ENCODE peak calls at places on chromosome 21, in four cellular contexts. One of them, this sample, is unnamed.
A peak's percentile ranks its signal among the peaks of the same experiment; 100 is the strongest.

GRCh38 chr21:20451051-20451450 is 547.2 kb upstream of the NCAM2 start:
- DNase-seq in psoas muscle: no peak
- DNase-seq in stomach: no peak
- DNase-seq in GM13976: no peak
- DNase-seq in this sample: no peak

GRCh38 chr21:24188511-24188910 is 1418.8 kb downstream of the MRPL39 start:
- DNase-seq in psoas muscle: no peak
- DNase-seq in stomach: no peak
- DNase-seq in GM13976: no peak
- DNase-seq in this sample: no peak

GRCh38 chr21:25400427-25400826 is 206.9 kb downstream of the MRPL39 start:
- DNase-seq in psoas muscle: no peak
- DNase-seq in stomach: no peak
- DNase-seq in GM13976: no peak
- DNase-seq in this sample: no peak

GRCh38 chr21:39613029-39613934 is 542 bp downstream of the B3GALT5 start:
- DNase-seq in psoas muscle: no peak
- DNase-seq in stomach: no peak
- DNase-seq in GM13976: no peak
- DNase-seq in this sample: no peak

GRCh38 chr21:34195365-34195764 is 122.0 kb downstream of the MRPS6 start:
- DNase-seq in psoas muscle: no peak
- DNase-seq in stomach: no peak
- DNase-seq in GM13976: no peak
- DNase-seq in this sample: no peak

GRCh38 chr21:20882462-20883415 is 115.5 kb upstream of the NCAM2 start:
- DNase-seq in psoas muscle: no peak
- DNase-seq in stomach: peak; percentile 47
- DNase-seq in GM13976: no peak
- DNase-seq in this sample: peak; percentile 3

GRCh38 chr21:39562791-39563770 is 49.7 kb upstream of the B3GALT5 start:
- DNase-seq in psoas muscle: no peak
- DNase-seq in stomach: no peak
- DNase-seq in GM13976: no peak
- DNase-seq in this sample: no peak

GRCh38 chr21:17818158-17819113 is 720 bp downstream of the C21orf91 start:
- DNase-seq in psoas muscle: peak; percentile 61
- DNase-seq in stomach: peak; percentile 34
- DNase-seq in GM13976: no peak
- DNase-seq in this sample: peak; percentile 13

GRCh38 chr21:35226302-35226701 is 177.2 kb upstream of the RUNX1 start:
- DNase-seq in psoas muscle: peak; percentile 90
- DNase-seq in stomach: peak; percentile 45
- DNase-seq in GM13976: no peak
- DNase-seq in this sample: peak; percentile 24

GRCh38 chr21:35342440-35342839 is 293.3 kb upstream of the RUNX1 start:
- DNase-seq in psoas muscle: no peak
- DNase-seq in stomach: no peak
- DNase-seq in GM13976: peak; percentile 62
- DNase-seq in this sample: peak; percentile 6

GRCh38 chr21:29091032-29091431 is 17.6 kb upstream of the CCT8 start:
- DNase-seq in psoas muscle: no peak
- DNase-seq in stomach: no peak
- DNase-seq in GM13976: no peak
- DNase-seq in this sample: no peak

GRCh38 chr21:15631342-15631741 is 98.4 kb upstream of the USP25 start:
- DNase-seq in psoas muscle: no peak
- DNase-seq in stomach: no peak
- DNase-seq in GM13976: no peak
- DNase-seq in this sample: no peak

GRCh38 chr21:43840259-43840658 is 24.8 kb upstream of the AGPAT3 start:
- DNase-seq in psoas muscle: no peak
- DNase-seq in stomach: no peak
- DNase-seq in GM13976: no peak
- DNase-seq in this sample: no peak

GRCh38 chr21:39269620-39270019 is 43.8 kb downstream of the BRWD1 start:
- DNase-seq in psoas muscle: no peak
- DNase-seq in stomach: no peak
- DNase-seq in GM13976: no peak
- DNase-seq in this sample: no peak

GRCh38 chr21:34911360-34911759 is 137.7 kb downstream of the RUNX1 start:
- DNase-seq in psoas muscle: no peak
- DNase-seq in stomach: no peak
- DNase-seq in GM13976: no peak
- DNase-seq in this sample: no peak

GRCh38 chr21:35070436-35070835 is 21.3 kb upstream of the RUNX1 start:
- DNase-seq in psoas muscle: no peak
- DNase-seq in stomach: no peak
- DNase-seq in GM13976: no peak
- DNase-seq in this sample: no peak

GRCh38 chr21:15976807-15977206 is 247.0 kb downstream of the USP25 start:
- DNase-seq in psoas muscle: no peak
- DNase-seq in stomach: no peak
- DNase-seq in GM13976: no peak
- DNase-seq in this sample: peak; percentile 1

GRCh38 chr21:25970254-25970930 is 200.2 kb downstream of the APP start:
- DNase-seq in psoas muscle: no peak
- DNase-seq in stomach: no peak
- DNase-seq in GM13976: no peak
- DNase-seq in this sample: no peak

GRCh38 chr21:35077975-35078374 is 28.9 kb upstream of the RUNX1 start:
- DNase-seq in psoas muscle: no peak
- DNase-seq in stomach: no peak
- DNase-seq in GM13976: no peak
- DNase-seq in this sample: no peak

GRCh38 chr21:34544032-34544496 is 32.1 kb upstream of the KCNE1 start:
- DNase-seq in psoas muscle: no peak
- DNase-seq in stomach: peak; percentile 88
- DNase-seq in GM13976: no peak
- DNase-seq in this sample: peak; percentile 85

GRCh38 chr21:30616125-30616524 is at the start of gene KRTAP20-1:
- DNase-seq in psoas muscle: no peak
- DNase-seq in stomach: no peak
- DNase-seq in GM13976: no peak
- DNase-seq in this sample: no peak

GRCh38 chr21:29302340-29302991 is 3.7 kb downstream of the BACH1 start:
- DNase-seq in psoas muscle: no peak
- DNase-seq in stomach: no peak
- DNase-seq in GM13976: no peak
- DNase-seq in this sample: no peak

GRCh38 chr21:20874202-20874601 is 124.0 kb upstream of the NCAM2 start:
- DNase-seq in psoas muscle: no peak
- DNase-seq in stomach: no peak
- DNase-seq in GM13976: no peak
- DNase-seq in this sample: no peak

GRCh38 chr21:34836933-34837505 is 168.2 kb downstream of the CLIC6 start:
- DNase-seq in psoas muscle: no peak
- DNase-seq in stomach: no peak
- DNase-seq in GM13976: no peak
- DNase-seq in this sample: no peak

GRCh38 chr21:35748683-35749314 is 311.5 kb downstream of the SETD4 start:
- DNase-seq in psoas muscle: no peak
- DNase-seq in stomach: no peak
- DNase-seq in GM13976: no peak
- DNase-seq in this sample: no peak

GRCh38 chr21:38486221-38486620 is 12.1 kb downstream of the ERG start:
- DNase-seq in psoas muscle: no peak
- DNase-seq in stomach: no peak
- DNase-seq in GM13976: no peak
- DNase-seq in this sample: no peak

GRCh38 chr21:35811115-35811806 is 249.1 kb downstream of the SETD4 start:
- DNase-seq in psoas muscle: no peak
- DNase-seq in stomach: no peak
- DNase-seq in GM13976: no peak
- DNase-seq in this sample: peak; percentile 18

GRCh38 chr21:31687108-31687507 is 27.6 kb downstream of the SOD1 start:
- DNase-seq in psoas muscle: no peak
- DNase-seq in stomach: no peak
- DNase-seq in GM13976: no peak
- DNase-seq in this sample: no peak

GRCh38 chr21:17454315-17455027 is 58.4 kb upstream of the CXADR start:
- DNase-seq in psoas muscle: peak; percentile 56
- DNase-seq in stomach: no peak
- DNase-seq in GM13976: peak; percentile 42
- DNase-seq in this sample: no peak

GRCh38 chr21:34558166-34558565 is 46.2 kb upstream of the KCNE1 start:
- DNase-seq in psoas muscle: no peak
- DNase-seq in stomach: no peak
- DNase-seq in GM13976: no peak
- DNase-seq in this sample: no peak

GRCh38 chr21:43768868-43769167 is 7.3 kb downstream of the CSTB start:
- DNase-seq in psoas muscle: no peak
- DNase-seq in stomach: no peak
- DNase-seq in GM13976: no peak
- DNase-seq in this sample: no peak

GRCh38 chr21:16455978-16456377 is 726.2 kb downstream of the USP25 start:
- DNase-seq in psoas muscle: no peak
- DNase-seq in stomach: no peak
- DNase-seq in GM13976: no peak
- DNase-seq in this sample: no peak

GRCh38 chr21:27476696-27477095 is 509.8 kb upstream of the ADAMTS5 start:
- DNase-seq in psoas muscle: no peak
- DNase-seq in stomach: no peak
- DNase-seq in GM13976: no peak
- DNase-seq in this sample: no peak

GRCh38 chr21:22764222-22764621 is 1766.0 kb downstream of the NCAM2 start:
- DNase-seq in psoas muscle: no peak
- DNase-seq in stomach: no peak
- DNase-seq in GM13976: no peak
- DNase-seq in this sample: no peak
- TF ChIP-seq CTCF in psoas muscle: no peak
- TF ChIP-seq CTCF in stomach: no peak
- TF ChIP-seq CTCF in GM13976: no peak
- TF ChIP-seq CTCF in this sample: no peak

GRCh38 chr21:37202221-37202805 is 64.8 kb downstream of the VPS26C start:
- DNase-seq in psoas muscle: no peak
- DNase-seq in stomach: no peak
- DNase-seq in GM13976: no peak
- DNase-seq in this sample: no peak

GRCh38 chr21:37196847-37197246 is 70.3 kb downstream of the VPS26C start:
- DNase-seq in psoas muscle: no peak
- DNase-seq in stomach: no peak
- DNase-seq in GM13976: no peak
- DNase-seq in this sample: no peak

GRCh38 chr21:37198989-37199924 is 67.9 kb downstream of the VPS26C start:
- DNase-seq in psoas muscle: no peak
- DNase-seq in stomach: no peak
- DNase-seq in GM13976: no peak
- DNase-seq in this sample: peak; percentile 32

GRCh38 chr21:37204580-37204979 is 62.6 kb downstream of the VPS26C start:
- DNase-seq in psoas muscle: no peak
- DNase-seq in stomach: no peak
- DNase-seq in GM13976: no peak
- DNase-seq in this sample: no peak

DNA sequence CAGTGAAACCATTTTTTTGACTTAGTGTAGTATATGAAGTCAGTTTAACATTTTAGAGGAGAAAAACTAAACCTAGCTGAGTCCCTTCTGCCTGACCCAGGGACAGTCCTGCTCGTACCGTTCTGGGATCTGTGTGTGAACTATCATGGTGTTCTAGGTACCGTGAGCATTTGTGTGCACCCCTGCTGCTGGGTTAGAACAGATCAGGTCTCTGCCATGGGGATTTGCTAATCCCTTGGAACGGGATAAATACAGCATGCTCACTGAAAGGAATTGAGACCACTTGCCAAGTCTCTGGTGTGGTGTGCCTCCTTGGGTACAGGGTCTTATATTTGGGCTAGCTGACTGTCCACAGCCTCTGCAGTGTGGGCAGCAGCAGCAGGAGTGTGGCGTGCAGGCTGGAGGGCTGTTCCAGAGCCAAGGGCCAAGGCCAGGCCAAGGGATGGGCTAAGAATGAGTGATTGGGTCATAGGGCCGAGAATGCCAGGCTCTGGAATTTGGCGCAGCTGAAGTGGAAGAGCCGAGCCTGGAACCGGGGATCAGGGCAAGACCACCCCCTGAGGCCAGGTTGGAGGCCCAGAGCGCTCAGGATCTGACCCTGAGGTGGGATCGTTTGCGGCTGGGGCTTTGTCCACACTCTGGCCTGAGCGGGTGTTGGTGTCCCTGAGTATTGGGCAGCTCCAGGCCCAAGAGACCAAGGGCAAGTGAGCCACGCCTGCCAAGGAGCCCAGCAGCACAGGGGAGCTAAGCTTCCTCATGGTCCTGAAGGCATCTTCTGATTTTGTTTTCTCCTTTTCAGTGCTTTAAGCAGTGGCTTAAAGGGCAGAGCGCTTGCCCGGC is 66.3 kb downstream of the VPS26C start:
- DNase-seq in psoas muscle: peak; percentile 71
- DNase-seq in stomach: no peak
- DNase-seq in GM13976: no peak
- DNase-seq in this sample: no peak
- TF ChIP-seq CTCF in psoas muscle: no peak
- TF ChIP-seq CTCF in stomach: no peak
- TF ChIP-seq CTCF in GM13976: no peak
- TF ChIP-seq CTCF in this sample: no peak

GRCh38 chr21:44872266-44872567 is 1.3 kb downstream of the PTTG1IP start:
- DNase-seq in psoas muscle: no peak
- DNase-seq in stomach: no peak
- DNase-seq in GM13976: no peak
- DNase-seq in this sample: no peak
- TF ChIP-seq CTCF in psoas muscle: peak; percentile 4
- TF ChIP-seq CTCF in stomach: no peak
- TF ChIP-seq CTCF in GM13976: no peak
- TF ChIP-seq CTCF in this sample: no peak

GRCh38 chr21:41045534-41046268 is 122.3 kb upstream of the BACE2 start:
- DNase-seq in psoas muscle: no peak
- DNase-seq in stomach: peak; percentile 64
- DNase-seq in GM13976: no peak
- DNase-seq in this sample: peak; percentile 12
- TF ChIP-seq CTCF in psoas muscle: no peak
- TF ChIP-seq CTCF in stomach: peak; percentile 52
- TF ChIP-seq CTCF in GM13976: no peak
- TF ChIP-seq CTCF in this sample: peak; percentile 39

DNA sequence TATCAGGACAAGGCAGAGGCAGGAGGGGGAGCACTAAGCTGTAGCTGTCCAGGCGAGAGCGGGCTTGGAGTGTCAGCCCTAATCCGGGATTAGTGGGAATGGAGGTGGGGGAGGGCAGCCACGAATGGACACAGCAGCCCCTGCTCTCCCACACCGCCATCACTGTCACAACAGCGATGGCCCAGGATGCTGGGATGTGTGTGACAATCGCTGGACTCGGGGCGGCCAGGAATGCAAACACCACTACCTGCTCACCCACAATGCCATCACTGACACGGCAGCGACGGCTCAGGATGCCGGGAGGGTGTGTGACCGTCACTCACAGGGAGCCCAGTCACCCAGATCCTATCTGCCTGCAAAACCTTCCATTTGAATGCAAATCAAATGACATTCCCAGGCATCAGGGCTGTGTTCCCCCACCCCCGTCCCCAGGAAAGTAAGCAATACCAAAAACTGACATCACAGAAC is 2.8 kb downstream of the C2CD2 start:
- DNase-seq in psoas muscle: no peak
- DNase-seq in stomach: no peak
- DNase-seq in GM13976: no peak
- DNase-seq in this sample: no peak
- TF ChIP-seq CTCF in psoas muscle: no peak
- TF ChIP-seq CTCF in stomach: no peak
- TF ChIP-seq CTCF in GM13976: no peak
- TF ChIP-seq CTCF in this sample: no peak